ENCODE peak calls at places on chromosomes 2 and 18, in four cellular contexts. G is HCT116, U is right lobe of liver, K is K562. S is an unnamed sample.

GRCh38 chr2:120660771-120661459 is 74.8 kb upstream of the GLI2 start:
- DNase-seq in K (no peak), G (no peak), U (peak; percentile 88), S (no peak)

GRCh38 chr2:42974697-42975357 is 182.4 kb upstream of the HAAO start:
- DNase-seq in G (peak; percentile 6), U (peak; percentile 82), K (peak; percentile 74), S (peak; percentile 49)

GRCh38 chr2:158025263-158025996 is 76.2 kb upstream of the UPP2 start:
- DNase-seq in K (no peak), G (no peak), U (no peak), S (no peak)

GRCh38 chr2:49004046-49004626 is 150.2 kb downstream of the FSHR start:
- DNase-seq in U (no peak), K (no peak), G (no peak), S (no peak)

GRCh38 chr2:216551234-216551633 is 52.6 kb downstream of the RPL37A start:
- DNase-seq in G (no peak), U (no peak), K (no peak), S (no peak)

GRCh38 chr2:24816884-24817283 is 23.7 kb downstream of the CENPO start:
- DNase-seq in K (peak; percentile 78), U (no peak), G (no peak), S (peak; percentile 68)

GRCh38 chr2:188132385-188132784 is 159.3 kb upstream of the GULP1 start:
- DNase-seq in K (no peak), U (peak; percentile 47), G (no peak), S (no peak)

GRCh38 chr2:240982821-240983281 is 15.6 kb upstream of the SNED1 start:
- DNase-seq in U (peak; percentile 49), G (no peak), K (no peak), S (no peak)

GRCh38 chr2:74286725-74287124 is 56.5 kb downstream of the SLC4A5 start:
- DNase-seq in G (no peak), K (no peak), U (no peak), S (no peak)

GRCh38 chr2:204842731-204843490 is 297.6 kb downstream of the PARD3B start:
- DNase-seq in U (no peak), K (peak; percentile 8), G (no peak), S (peak; percentile 21)

DNA sequence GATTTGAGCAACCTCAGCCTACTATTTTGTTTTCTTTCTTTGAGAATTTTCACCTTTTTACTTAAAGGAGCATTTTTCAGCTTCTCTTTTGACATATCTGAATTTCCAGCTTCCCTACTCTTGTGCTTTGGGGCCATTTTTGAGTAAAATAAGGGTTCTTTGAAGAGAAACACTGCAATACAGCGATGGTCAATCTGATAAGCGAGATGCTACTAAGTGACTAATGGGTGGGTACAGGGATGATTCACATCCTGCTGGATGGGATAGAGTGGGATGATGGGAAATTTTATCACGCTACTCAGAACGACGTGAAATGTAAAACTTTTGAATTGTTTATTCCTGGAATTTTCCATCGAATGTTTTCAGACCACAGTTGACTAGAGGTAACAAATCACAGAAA is 211.5 kb downstream of the TMEM247 start:
- DNase-seq in G (peak; percentile 44), K (peak; percentile 42), U (no peak), S (peak; percentile 45)
- TF ChIP-seq POLR2A in G (no peak), K (no peak), U (no peak), S (no peak)

GRCh38 chr18:35290070-35290735 is at the start of gene ZSCAN30:
- DNase-seq in U (peak; percentile 96), K (peak; percentile 98), G (peak; percentile 91), S (peak; percentile 54)
- TF ChIP-seq POLR2A in U (peak; percentile 71), K (peak; percentile 95), G (no peak), S (peak; percentile 83)

GRCh38 chr2:189662674-189663226 is 1.5 kb downstream of the ASNSD1 start:
- DNase-seq in U (no peak), K (no peak), G (no peak), S (no peak)

GRCh38 chr2:189660803-189661147 is 484 bp upstream of the ASNSD1 start:
- DNase-seq in K (no peak), U (no peak), G (no peak), S (no peak)

GRCh38 chr2:189661957-189662321 is 680 bp downstream of the ASNSD1 start:
- DNase-seq in K (peak; percentile 12), U (no peak), G (no peak), S (no peak)

GRCh38 chr2:189659734-189660133 is 1.5 kb upstream of the ASNSD1 start:
- DNase-seq in G (no peak), K (no peak), U (no peak), S (no peak)

GRCh38 chr2:189661148-189661956 is at the start of gene ASNSD1:
- DNase-seq in U (peak; percentile 99), K (peak; percentile 98), G (peak; percentile 99), S (peak; percentile 94)
- TF ChIP-seq POLR2A in U (peak; percentile 85), K (peak; percentile 92), G (peak; percentile 94), S (peak; percentile 95)

DNA sequence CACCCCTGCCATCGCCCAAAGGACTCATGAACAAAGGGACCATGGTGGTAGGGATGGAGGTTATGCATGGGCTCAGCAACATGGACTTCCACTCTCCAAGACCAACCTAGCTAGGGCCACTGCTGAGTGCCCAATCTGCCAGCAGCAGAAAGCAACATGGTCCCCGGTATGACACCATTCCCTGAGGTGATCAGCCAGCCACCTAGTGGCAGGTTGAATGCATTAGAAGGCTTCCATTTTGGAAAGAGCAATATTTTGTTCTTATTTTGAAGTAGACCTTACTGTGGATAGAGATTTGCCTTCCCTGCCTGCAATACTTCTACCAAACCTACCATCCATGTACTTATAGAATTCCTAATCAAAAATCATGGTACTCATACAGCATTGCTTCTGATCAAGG is 99.8 kb downstream of the METTL4 start:
- DNase-seq in G (no peak), K (peak; percentile 62), U (no peak), S (no peak)
- TF ChIP-seq POLR2A in G (no peak), K (no peak), U (no peak), S (no peak)

GRCh38 chr2:210303498-210303897 is 11.5 kb downstream of the MYL1 start:
- DNase-seq in K (no peak), U (no peak), G (no peak), S (no peak)
- TF ChIP-seq POLR2A in K (no peak), U (no peak), G (no peak), S (no peak)

GRCh38 chr2:152555048-152555447 is 162.2 kb downstream of the PRPF40A start:
- DNase-seq in G (no peak), U (no peak), K (no peak), S (no peak)

GRCh38 chr2:152550386-152550785 is 166.9 kb downstream of the PRPF40A start:
- DNase-seq in G (no peak), U (no peak), K (no peak), S (no peak)

GRCh38 chr2:152556506-152556905 is 160.8 kb downstream of the PRPF40A start:
- DNase-seq in K (no peak), G (no peak), U (no peak), S (no peak)

GRCh38 chr2:152552868-152553267 is 164.4 kb downstream of the PRPF40A start:
- DNase-seq in U (no peak), G (no peak), K (no peak), S (no peak)

GRCh38 chr2:152553518-152553917 is 163.7 kb downstream of the PRPF40A start:
- DNase-seq in G (no peak), U (no peak), K (no peak), S (no peak)
- TF ChIP-seq POLR2A in G (no peak), U (no peak), K (no peak), S (no peak)

GRCh38 chr2:207239222-207239674 is 73.5 kb upstream of the KLF7 start:
- DNase-seq in G (no peak), U (no peak), K (peak; percentile 45), S (peak; percentile 68)
- TF ChIP-seq POLR2A in G (no peak), U (no peak), K (no peak), S (no peak)

GRCh38 chr2:219168932-219169331 is 897 bp downstream of the SLC23A3 start:
- DNase-seq in U (no peak), K (no peak), G (no peak), S (no peak)

GRCh38 chr2:219169950-219170654 is at the start of gene SLC23A3:
- DNase-seq in K (no peak), U (no peak), G (no peak), S (no peak)

GRCh38 chr2:219173176-219173575 is 3.3 kb upstream of the SLC23A3 start:
- DNase-seq in G (no peak), U (no peak), K (no peak), S (no peak)

GRCh38 chr2:219172231-219173154 is 2.7 kb upstream of the SLC23A3 start:
- DNase-seq in K (no peak), U (no peak), G (no peak), S (no peak)

GRCh38 chr2:219171231-219171651 is 1.4 kb upstream of the SLC23A3 start:
- DNase-seq in K (peak; percentile 59), G (peak; percentile 18), U (no peak), S (peak; percentile 58)
- TF ChIP-seq POLR2A in K (no peak), G (no peak), U (no peak), S (no peak)

GRCh38 chr2:75609937-75610508 is 36.6 kb upstream of the MRPL19 start:
- DNase-seq in U (no peak), K (no peak), G (no peak), S (no peak)
- TF ChIP-seq POLR2A in U (no peak), K (no peak), G (no peak), S (no peak)